ENCODE peak calls at places on chromosomes 4 and X, in four cellular contexts. One of them, this sample, is unnamed.
A peak's percentile ranks its signal among the peaks of the same experiment; 100 is the strongest.

GRCh38 chr4:57055873-57056272 is 54.3 kb downstream of the IGFBP7 start:
- DNase-seq in CD8-positive, alpha-beta T cell: no peak
- DNase-seq in suprapubic skin: no peak
- DNase-seq in cardiac muscle cell: peak; percentile 29
- DNase-seq in this sample: no peak

GRCh38 chrX:50704360-50704759 is 109.6 kb downstream of the SHROOM4 start:
- DNase-seq in CD8-positive, alpha-beta T cell: no peak
- DNase-seq in suprapubic skin: no peak
- DNase-seq in cardiac muscle cell: no peak
- DNase-seq in this sample: no peak

GRCh38 chr4:10080874-10081606 is 35.6 kb downstream of the WDR1 start:
- DNase-seq in CD8-positive, alpha-beta T cell: no peak
- DNase-seq in suprapubic skin: peak; percentile 56
- DNase-seq in cardiac muscle cell: no peak
- DNase-seq in this sample: peak; percentile 41

GRCh38 chr4:145868637-145869409 is 69.8 kb downstream of the ZNF827 start:
- DNase-seq in CD8-positive, alpha-beta T cell: no peak
- DNase-seq in suprapubic skin: no peak
- DNase-seq in cardiac muscle cell: peak; percentile 16
- DNase-seq in this sample: no peak

GRCh38 chr4:183989471-183989870 is 84.4 kb downstream of the STOX2 start:
- DNase-seq in CD8-positive, alpha-beta T cell: no peak
- DNase-seq in suprapubic skin: no peak
- DNase-seq in cardiac muscle cell: no peak
- DNase-seq in this sample: no peak

GRCh38 chr4:169253087-169253675 is 17.6 kb downstream of the SH3RF1 start:
- DNase-seq in CD8-positive, alpha-beta T cell: no peak
- DNase-seq in suprapubic skin: no peak
- DNase-seq in cardiac muscle cell: no peak
- DNase-seq in this sample: no peak

GRCh38 chr4:1375051-1375721 is 28.2 kb downstream of the UVSSA start:
- DNase-seq in CD8-positive, alpha-beta T cell: no peak
- DNase-seq in suprapubic skin: no peak
- DNase-seq in cardiac muscle cell: no peak
- DNase-seq in this sample: peak; percentile 58

GRCh38 chr4:15744016-15744415 is 34.1 kb upstream of the CD38 start:
- DNase-seq in CD8-positive, alpha-beta T cell: no peak
- DNase-seq in suprapubic skin: no peak
- DNase-seq in cardiac muscle cell: no peak
- DNase-seq in this sample: no peak

GRCh38 chr4:180449395-180449956 is 1793.7 kb upstream of the TENM3 start:
- DNase-seq in CD8-positive, alpha-beta T cell: no peak
- DNase-seq in suprapubic skin: no peak
- DNase-seq in cardiac muscle cell: peak; percentile 55
- DNase-seq in this sample: no peak

GRCh38 chrX:48480142-48480541 is 4.1 kb downstream of the FTSJ1 start:
- DNase-seq in CD8-positive, alpha-beta T cell: no peak
- DNase-seq in suprapubic skin: no peak
- DNase-seq in cardiac muscle cell: no peak
- DNase-seq in this sample: no peak

DNA sequence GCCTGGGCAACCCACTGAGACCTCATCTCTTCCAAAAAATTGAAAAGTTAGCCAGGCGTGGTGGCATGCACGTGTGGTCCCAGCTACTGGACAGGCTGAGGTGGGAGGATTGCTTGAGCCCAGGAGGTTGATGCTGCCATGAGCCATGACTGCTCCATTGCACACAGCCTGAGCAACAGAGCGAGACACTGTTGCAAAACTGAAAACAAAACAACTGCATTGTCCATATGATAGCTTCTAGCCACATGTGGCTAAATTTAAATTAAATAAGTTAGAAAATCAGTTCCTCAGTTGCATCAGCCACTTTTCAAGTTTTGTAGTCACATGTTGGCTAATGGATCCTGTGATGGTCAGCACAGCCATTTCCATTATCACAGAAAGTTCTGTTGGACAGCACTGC is 67.9 kb downstream of the GAB1 start:
- DNase-seq in CD8-positive, alpha-beta T cell: no peak
- DNase-seq in suprapubic skin: no peak
- DNase-seq in cardiac muscle cell: no peak
- DNase-seq in this sample: no peak
- H3K27ac ChIP-seq in CD8-positive, alpha-beta T cell: no peak overlapping the region
- H3K27ac ChIP-seq in suprapubic skin: no peak overlapping the region
- H3K27ac ChIP-seq in cardiac muscle cell: no peak overlapping the region
- H3K27ac ChIP-seq in this sample: no peak overlapping the region

DNA sequence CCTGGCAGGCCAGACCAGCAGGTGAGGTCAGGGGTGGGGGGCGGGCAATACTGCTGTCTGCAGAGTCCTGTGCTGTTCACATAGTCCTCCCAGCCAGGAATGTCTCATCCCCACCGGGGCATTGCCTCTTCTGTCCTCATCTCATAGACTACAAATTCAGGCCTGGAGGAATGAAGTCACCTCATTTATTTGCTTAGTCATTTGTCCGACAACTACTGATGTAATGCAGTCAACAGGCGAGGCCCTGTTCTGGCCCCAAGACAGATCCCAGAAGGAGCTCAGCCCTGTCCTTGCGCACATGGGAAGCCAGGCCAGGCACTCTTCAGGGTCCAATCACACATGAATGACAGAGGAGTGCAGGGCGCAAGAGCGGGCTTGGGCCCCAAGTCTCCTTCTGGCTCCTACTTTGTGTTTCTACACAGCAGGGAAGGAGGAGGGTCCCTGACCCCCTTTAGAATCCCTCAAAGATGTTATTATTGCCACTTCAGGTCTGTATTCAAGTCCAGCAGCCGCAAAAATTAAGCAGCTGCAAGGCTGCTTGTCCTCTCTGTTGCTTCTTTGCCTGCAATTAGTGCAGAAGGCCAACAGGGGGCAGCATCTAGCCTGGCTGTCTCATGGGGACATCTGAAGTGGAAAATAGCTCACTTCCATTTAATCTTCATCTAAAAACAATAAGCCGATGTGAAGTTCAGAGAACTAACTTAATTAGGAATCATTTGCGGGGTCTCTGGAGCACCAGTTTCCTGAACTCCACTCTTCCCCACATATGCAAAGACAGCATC is 15.2 kb upstream of the HMX1 start:
- DNase-seq in CD8-positive, alpha-beta T cell: no peak
- DNase-seq in suprapubic skin: no peak
- DNase-seq in cardiac muscle cell: no peak
- DNase-seq in this sample: no peak
- TF ChIP-seq CTCF in CD8-positive, alpha-beta T cell: peak; percentile 19
- TF ChIP-seq CTCF in suprapubic skin: no peak
- TF ChIP-seq CTCF in cardiac muscle cell: peak; percentile 36
- TF ChIP-seq CTCF in this sample: no peak

GRCh38 chrX:3699841-3700381 is 13.5 kb downstream of the PRKX start:
- DNase-seq in CD8-positive, alpha-beta T cell: no peak
- DNase-seq in suprapubic skin: no peak
- DNase-seq in cardiac muscle cell: no peak
- DNase-seq in this sample: no peak
- H3K4me3 ChIP-seq in CD8-positive, alpha-beta T cell: peak overlapping the region; percentile 47
- H3K4me3 ChIP-seq in suprapubic skin: peak overlapping the region; percentile 23
- H3K4me3 ChIP-seq in cardiac muscle cell: no peak overlapping the region
- H3K4me3 ChIP-seq in this sample: peak overlapping the region; percentile 45

GRCh38 chr4:150579591-150580234 is 2.2 kb upstream of the MAB21L2 start:
- DNase-seq in CD8-positive, alpha-beta T cell: no peak
- DNase-seq in suprapubic skin: no peak
- DNase-seq in cardiac muscle cell: peak; percentile 65
- DNase-seq in this sample: no peak
- H3K27ac ChIP-seq in CD8-positive, alpha-beta T cell: no peak overlapping the region
- H3K27ac ChIP-seq in suprapubic skin: no peak overlapping the region
- H3K27ac ChIP-seq in cardiac muscle cell: no peak overlapping the region
- H3K27ac ChIP-seq in this sample: peak overlapping the region; percentile 82

GRCh38 chrX:107894038-107894437 is 68.4 kb downstream of the MID2 start:
- DNase-seq in CD8-positive, alpha-beta T cell: no peak
- DNase-seq in suprapubic skin: no peak
- DNase-seq in cardiac muscle cell: peak; percentile 62
- DNase-seq in this sample: no peak
- TF ChIP-seq CTCF in CD8-positive, alpha-beta T cell: peak; percentile 63
- TF ChIP-seq CTCF in suprapubic skin: peak; percentile 39
- TF ChIP-seq CTCF in cardiac muscle cell: peak; percentile 35
- TF ChIP-seq CTCF in this sample: peak; percentile 58

DNA sequence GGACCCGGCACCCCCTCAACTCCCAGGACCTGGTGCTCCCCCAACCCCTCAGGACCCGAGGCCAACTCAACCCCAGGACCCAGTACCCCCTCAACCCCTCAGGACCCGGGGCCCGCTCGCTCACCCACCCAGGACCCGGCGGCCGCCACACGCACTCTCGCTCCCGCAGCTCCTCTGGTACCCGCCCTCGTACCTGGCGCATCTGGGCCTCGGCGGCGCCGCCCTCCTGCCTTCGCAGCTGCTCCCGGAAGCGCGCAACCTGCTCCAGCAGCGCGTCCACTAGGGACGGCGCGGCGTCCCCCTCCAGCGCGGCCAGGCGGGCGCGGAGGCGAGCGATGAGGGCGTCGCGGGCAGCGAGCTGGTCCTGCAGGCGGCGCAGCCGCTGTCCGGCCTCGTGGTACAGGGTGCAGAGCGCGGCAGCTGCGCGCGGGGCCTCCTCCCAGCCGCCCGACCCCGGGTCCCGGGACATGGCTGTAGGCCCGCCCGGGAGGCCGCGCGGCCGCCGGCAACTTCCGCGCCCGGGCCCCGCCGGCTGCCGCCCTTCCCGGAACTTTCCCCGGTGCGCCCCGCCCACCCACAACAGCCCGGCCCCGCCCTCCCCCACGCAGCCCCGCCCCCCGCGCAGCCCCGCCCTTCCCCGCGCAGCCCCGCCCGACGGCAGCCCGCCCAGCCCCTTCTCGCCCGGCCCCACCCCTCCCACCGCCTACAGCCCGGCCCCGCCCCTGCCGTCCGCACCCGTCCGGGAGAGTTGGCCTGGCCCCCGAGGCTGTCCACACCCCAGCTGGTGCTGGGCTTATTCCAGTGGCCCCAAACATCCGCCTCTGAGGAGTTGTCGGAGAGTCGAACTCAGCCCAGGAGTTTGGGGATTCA is at the start of gene TNIP2:
- DNase-seq in CD8-positive, alpha-beta T cell: peak; percentile 72
- DNase-seq in suprapubic skin: peak; percentile 95
- DNase-seq in cardiac muscle cell: peak; percentile 88
- DNase-seq in this sample: peak; percentile 93
- H3K4me3 ChIP-seq in CD8-positive, alpha-beta T cell: peak within 1 kb of the TSS; percentile 57
- H3K4me3 ChIP-seq in suprapubic skin: peak within 1 kb of the TSS; percentile 70
- H3K4me3 ChIP-seq in cardiac muscle cell: peak within 1 kb of the TSS; percentile 93
- H3K4me3 ChIP-seq in this sample: peak within 1 kb of the TSS; percentile 67

DNA sequence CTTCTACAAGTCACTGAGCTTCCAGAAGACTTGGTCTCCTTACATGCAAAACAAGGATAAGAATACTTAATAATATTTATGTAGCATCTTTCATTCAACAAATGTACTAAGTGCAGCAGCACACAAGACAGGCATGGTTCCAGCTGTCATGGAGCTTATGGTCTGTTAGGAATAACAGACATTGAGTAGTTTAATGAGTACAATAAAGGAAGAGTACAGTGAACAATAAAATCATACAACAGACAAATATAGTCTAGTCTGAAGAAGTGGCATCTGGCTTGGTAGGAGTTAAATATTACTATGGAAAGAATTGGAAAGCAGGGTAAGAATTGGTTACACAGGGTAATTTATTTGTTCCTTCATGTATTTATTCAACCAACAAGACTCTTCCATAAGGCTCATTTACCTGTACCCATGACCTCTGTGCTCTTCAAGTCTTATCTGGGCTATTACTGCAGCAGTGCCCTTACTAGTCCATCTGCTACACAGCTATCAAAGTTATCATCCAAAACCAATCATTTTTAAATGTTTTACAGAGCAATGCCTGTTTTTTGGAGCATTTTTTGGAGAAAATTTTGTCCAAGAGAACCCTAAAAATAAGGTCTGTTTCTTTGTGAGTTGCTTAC is 101.1 kb upstream of the RPL34 start:
- DNase-seq in CD8-positive, alpha-beta T cell: no peak
- DNase-seq in suprapubic skin: no peak
- DNase-seq in cardiac muscle cell: no peak
- DNase-seq in this sample: no peak
- H3K27ac ChIP-seq in CD8-positive, alpha-beta T cell: no peak overlapping the region
- H3K27ac ChIP-seq in suprapubic skin: no peak overlapping the region
- H3K27ac ChIP-seq in cardiac muscle cell: no peak overlapping the region
- H3K27ac ChIP-seq in this sample: no peak overlapping the region

DNA sequence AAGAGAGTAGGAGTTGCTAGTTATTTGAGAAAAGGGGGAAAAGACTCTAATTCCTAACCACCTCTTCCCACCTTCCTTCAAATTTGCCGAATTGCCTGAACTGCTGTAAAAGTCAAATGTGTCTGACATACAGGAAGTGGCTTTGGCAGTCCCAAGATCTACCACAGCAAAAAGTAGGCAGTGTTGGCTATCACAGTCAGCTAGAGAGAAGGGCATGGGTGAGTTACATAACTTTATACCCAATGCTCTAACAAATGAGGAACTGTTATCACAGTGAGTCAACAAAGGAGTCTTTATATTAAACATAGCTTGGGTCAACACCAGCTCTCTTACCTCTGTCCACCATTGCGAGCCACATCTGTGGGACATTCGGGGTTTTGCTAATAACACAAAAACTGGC is 2.4 kb upstream of the MBNL3 start:
- DNase-seq in CD8-positive, alpha-beta T cell: peak; percentile 27
- DNase-seq in suprapubic skin: no peak
- DNase-seq in cardiac muscle cell: no peak
- DNase-seq in this sample: no peak
- TF ChIP-seq CTCF in CD8-positive, alpha-beta T cell: no peak
- TF ChIP-seq CTCF in suprapubic skin: peak; percentile 3
- TF ChIP-seq CTCF in cardiac muscle cell: no peak
- TF ChIP-seq CTCF in this sample: no peak

This sample was measured in tibial artery.